ENCODE peak calls at places on chromosome 6, in four cellular contexts. One of them, this sample, is unnamed.

GRCh38 chr6:12418946-12419345 is 128.8 kb downstream of the EDN1 start:
- DNase-seq in BJ: no peak
- DNase-seq in NCI-H774: no peak
- DNase-seq in naive thymus-derived CD8-positive, alpha-beta T cell: no peak
- DNase-seq in this sample: no peak

GRCh38 chr6:142088858-142089216 is 43.9 kb upstream of the GJE1 start:
- DNase-seq in BJ: peak
- DNase-seq in NCI-H774: no peak
- DNase-seq in naive thymus-derived CD8-positive, alpha-beta T cell: no peak
- DNase-seq in this sample: no peak

GRCh38 chr6:49849121-49849907 is 17.0 kb downstream of the CRISP1 start:
- DNase-seq in BJ: peak
- DNase-seq in NCI-H774: peak
- DNase-seq in naive thymus-derived CD8-positive, alpha-beta T cell: no peak
- DNase-seq in this sample: peak

GRCh38 chr6:161395832-161396231 is 122.0 kb upstream of the AGPAT4 start:
- DNase-seq in BJ: no peak
- DNase-seq in NCI-H774: no peak
- DNase-seq in naive thymus-derived CD8-positive, alpha-beta T cell: no peak
- DNase-seq in this sample: no peak

GRCh38 chr6:134080171-134080795 is 27.9 kb upstream of the SLC2A12 start:
- DNase-seq in BJ: no peak
- DNase-seq in NCI-H774: peak
- DNase-seq in naive thymus-derived CD8-positive, alpha-beta T cell: no peak
- DNase-seq in this sample: peak

GRCh38 chr6:84415068-84415467 is 187.6 kb upstream of the CEP162 start:
- DNase-seq in BJ: no peak
- DNase-seq in NCI-H774: no peak
- DNase-seq in naive thymus-derived CD8-positive, alpha-beta T cell: no peak
- DNase-seq in this sample: no peak

GRCh38 chr6:20246107-20246506 is 33.8 kb upstream of the MBOAT1 start:
- DNase-seq in BJ: no peak
- DNase-seq in NCI-H774: no peak
- DNase-seq in naive thymus-derived CD8-positive, alpha-beta T cell: no peak
- DNase-seq in this sample: peak

GRCh38 chr6:112939543-112939942 is 592.4 kb downstream of the RFPL4B start:
- DNase-seq in BJ: no peak
- DNase-seq in NCI-H774: peak
- DNase-seq in naive thymus-derived CD8-positive, alpha-beta T cell: no peak
- DNase-seq in this sample: peak

GRCh38 chr6:68279793-68280557 is 355.1 kb upstream of the ADGRB3 start:
- DNase-seq in BJ: no peak
- DNase-seq in NCI-H774: no peak
- DNase-seq in naive thymus-derived CD8-positive, alpha-beta T cell: no peak
- DNase-seq in this sample: no peak

GRCh38 chr6:111758608-111759293 is 114.5 kb downstream of the FYN start:
- DNase-seq in BJ: no peak
- DNase-seq in NCI-H774: no peak
- DNase-seq in naive thymus-derived CD8-positive, alpha-beta T cell: no peak
- DNase-seq in this sample: no peak

GRCh38 chr6:150046943-150047342 is 21.6 kb upstream of the RAET1L start:
- DNase-seq in BJ: no peak
- DNase-seq in NCI-H774: no peak
- DNase-seq in naive thymus-derived CD8-positive, alpha-beta T cell: no peak
- DNase-seq in this sample: no peak

GRCh38 chr6:30441171-30441570 is 48.1 kb upstream of the HLA-E start:
- DNase-seq in BJ: no peak
- DNase-seq in NCI-H774: no peak
- DNase-seq in naive thymus-derived CD8-positive, alpha-beta T cell: no peak
- DNase-seq in this sample: no peak

GRCh38 chr6:36595168-36595818 is 1.1 kb downstream of the SRSF3 start:
- DNase-seq in BJ: no peak
- DNase-seq in NCI-H774: no peak
- DNase-seq in naive thymus-derived CD8-positive, alpha-beta T cell: no peak
- DNase-seq in this sample: peak

GRCh38 chr6:5723905-5724691 is 282.6 kb downstream of the NRN1 start:
- DNase-seq in BJ: no peak
- DNase-seq in NCI-H774: no peak
- DNase-seq in naive thymus-derived CD8-positive, alpha-beta T cell: no peak
- DNase-seq in this sample: no peak

GRCh38 chr6:37145443-37145842 is 24.5 kb upstream of the PIM1 start:
- DNase-seq in BJ: no peak
- DNase-seq in NCI-H774: no peak
- DNase-seq in naive thymus-derived CD8-positive, alpha-beta T cell: no peak
- DNase-seq in this sample: no peak

GRCh38 chr6:169070506-169071176 is 183.0 kb downstream of the THBS2 start:
- DNase-seq in BJ: peak
- DNase-seq in NCI-H774: no peak
- DNase-seq in naive thymus-derived CD8-positive, alpha-beta T cell: no peak
- DNase-seq in this sample: no peak

GRCh38 chr6:161038229-161039003 is 46.8 kb downstream of the MAP3K4 start:
- DNase-seq in BJ: peak
- DNase-seq in NCI-H774: no peak
- DNase-seq in naive thymus-derived CD8-positive, alpha-beta T cell: no peak
- DNase-seq in this sample: no peak

GRCh38 chr6:134590449-134590848 is 272.5 kb upstream of the SGK1 start:
- DNase-seq in BJ: peak
- DNase-seq in NCI-H774: no peak
- DNase-seq in naive thymus-derived CD8-positive, alpha-beta T cell: no peak
- DNase-seq in this sample: no peak

GRCh38 chr6:27019651-27020552 is 227.6 kb upstream of the PRSS16 start:
- DNase-seq in BJ: peak
- DNase-seq in NCI-H774: peak
- DNase-seq in naive thymus-derived CD8-positive, alpha-beta T cell: no peak
- DNase-seq in this sample: peak

GRCh38 chr6:35601331-35602132 is 87.2 kb downstream of the FKBP5 start:
- DNase-seq in BJ: peak
- DNase-seq in NCI-H774: no peak
- DNase-seq in naive thymus-derived CD8-positive, alpha-beta T cell: peak
- DNase-seq in this sample: no peak

GRCh38 chr6:163415176-163415619 is 680 bp downstream of the QKI start:
- DNase-seq in BJ: no peak
- DNase-seq in NCI-H774: no peak
- DNase-seq in naive thymus-derived CD8-positive, alpha-beta T cell: peak
- DNase-seq in this sample: no peak

GRCh38 chr6:109743739-109744138 is 52.6 kb downstream of the FIG4 start:
- DNase-seq in BJ: peak
- DNase-seq in NCI-H774: no peak
- DNase-seq in naive thymus-derived CD8-positive, alpha-beta T cell: no peak
- DNase-seq in this sample: no peak

GRCh38 chr6:149935246-149935645 is 6.6 kb upstream of the ULBP2 start:
- DNase-seq in BJ: no peak
- DNase-seq in NCI-H774: no peak
- DNase-seq in naive thymus-derived CD8-positive, alpha-beta T cell: no peak
- DNase-seq in this sample: no peak

GRCh38 chr6:137962725-137963124 is 95.7 kb downstream of the TNFAIP3 start:
- DNase-seq in BJ: no peak
- DNase-seq in NCI-H774: no peak
- DNase-seq in naive thymus-derived CD8-positive, alpha-beta T cell: no peak
- DNase-seq in this sample: no peak